ENCODE peak calls at places on chromosomes 5 and 9, in ten cellular contexts. E is stimulated activated CD8-positive, alpha-beta memory T cell treated with anti-CD3 and anti-CD28 coated beads, Interleukin-4, amount 100 ng/mL, for 1 hour; T is HTR-8/SVneo; J is HCT116; Z is stimulated activated CD4-positive, alpha-beta T cell treated with anti-CD3 and anti-CD28 coated beads, Interleukin-2, amount 100 ng/mL, for 48 hours; B is ACHN; A is NCI-H1417; R is COR-L47; I is T-helper 9 cell; F is T-helper 2 cell. N is an unnamed sample.
A peak's percentile ranks its signal among the peaks of the same experiment; 100 is the strongest.

GRCh38 chr5:112534564-112534963 is 115.5 kb upstream of the EPB41L4A start:
- DNase-seq in E (no peak), T (no peak), J (no peak), Z (no peak), B (no peak), A (no peak), R (no peak), I (no peak), F (no peak), N (no peak)

GRCh38 chr9:16329699-16330113 is 540.8 kb downstream of the BNC2 start:
- DNase-seq in E (no peak), T (no peak), J (no peak), Z (no peak), B (no peak), A (no peak), R (no peak), I (no peak), F (no peak), N (no peak)

GRCh38 chr5:151058891-151059611 is 21.8 kb downstream of the TNIP1 start:
- DNase-seq in E (no peak), T (no peak), J (no peak), Z (no peak), B (peak; percentile 76), A (no peak), R (no peak), I (no peak), F (no peak), N (no peak)

GRCh38 chr5:132777209-132778069 is at the start of gene SEPTIN8:
- DNase-seq in E (no peak), T (no peak), J (no peak), Z (peak; percentile 24), B (peak; percentile 42), A (peak; percentile 61), R (peak; percentile 43), I (peak; percentile 35), F (peak; percentile 30), N (peak; percentile 71)

GRCh38 chr5:77230727-77231469 is 20.4 kb downstream of the PDE8B start:
- DNase-seq in E (no peak), T (no peak), J (no peak), Z (no peak), B (peak; percentile 2), A (no peak), R (no peak), I (no peak), F (no peak), N (no peak)

GRCh38 chr5:148957591-148958202 is 105.2 kb downstream of the SH3TC2 start:
- DNase-seq in E (no peak), T (peak; percentile 49), J (no peak), Z (peak; percentile 46), B (peak; percentile 59), A (peak; percentile 50), R (peak; percentile 69), I (peak; percentile 45), F (no peak), N (peak; percentile 50)

GRCh38 chr9:125759812-125760134 is 12.6 kb downstream of the PBX3 start:
- DNase-seq in E (no peak), T (no peak), J (no peak), Z (no peak), B (no peak), A (peak; percentile 79), R (peak; percentile 44), I (no peak), F (no peak), N (no peak)

GRCh38 chr9:71001780-71002386 is 119.5 kb downstream of the TRPM3 start:
- DNase-seq in E (no peak), T (peak; percentile 15), J (peak; percentile 23), Z (peak; percentile 1), B (peak; percentile 39), A (peak; percentile 70), R (peak; percentile 62), I (no peak), F (no peak), N (peak; percentile 56)

GRCh38 chr5:72951850-72952468 is 3.9 kb upstream of the FCHO2 start:
- DNase-seq in E (no peak), T (peak; percentile 36), J (peak; percentile 70), Z (no peak), B (peak; percentile 75), A (no peak), R (no peak), I (no peak), F (no peak), N (no peak)

GRCh38 chr5:93581738-93582414 is 857 bp upstream of the NR2F1-AS1 start:
- DNase-seq in E (no peak), T (no peak), J (peak; percentile 76), Z (no peak), B (peak; percentile 14), A (peak; percentile 64), R (peak; percentile 47), I (no peak), F (no peak), N (no peak)

GRCh38 chr9:134477927-134478326 is 151.7 kb downstream of the RXRA start:
- DNase-seq in E (no peak), T (no peak), J (no peak), Z (no peak), B (no peak), A (no peak), R (no peak), I (no peak), F (no peak), N (no peak)

GRCh38 chr5:3389471-3390026 is 206.1 kb upstream of the IRX1 start:
- DNase-seq in E (no peak), T (no peak), J (no peak), Z (no peak), B (no peak), A (no peak), R (no peak), I (no peak), F (no peak), N (no peak)

GRCh38 chr9:134644715-134645606 is 3.4 kb downstream of the COL5A1 start:
- DNase-seq in E (no peak), T (peak; percentile 86), J (no peak), Z (no peak), B (no peak), A (no peak), R (no peak), I (no peak), F (no peak), N (peak; percentile 87)

GRCh38 chr5:179262126-179262920 is 82.9 kb downstream of the ADAMTS2 start:
- DNase-seq in E (no peak), T (no peak), J (no peak), Z (no peak), B (no peak), A (no peak), R (no peak), I (no peak), F (no peak), N (no peak)

GRCh38 chr5:54894957-54895815 is 90.2 kb downstream of the ESM1 start:
- DNase-seq in E (no peak), T (no peak), J (no peak), Z (no peak), B (no peak), A (peak; percentile 3), R (no peak), I (no peak), F (no peak), N (no peak)

GRCh38 chr5:167614294-167615104 is 676.9 kb upstream of the WWC1 start:
- DNase-seq in E (no peak), T (no peak), J (no peak), Z (no peak), B (no peak), A (peak; percentile 0), R (no peak), I (no peak), F (no peak), N (no peak)